ENCODE peak calls at places on chromosome 17, in six cellular contexts. U, E, M, S, W and P are unnamed samples.
A peak's percentile ranks its signal among the peaks of the same experiment; 100 is the strongest.

GRCh38 chr17:1736348-1737281 is 6.1 kb upstream of the SERPINF2 start:
- DNase-seq in W (peak; percentile 49), S (peak; percentile 97), E (peak; percentile 52), U (peak; percentile 88), M (peak; percentile 57), P (peak; percentile 86)

GRCh38 chr17:79619196-79619595 is 8.3 kb upstream of the RBFOX3 start:
- DNase-seq in M (no peak), S (peak; percentile 18), E (no peak), U (no peak), W (no peak), P (no peak)

GRCh38 chr17:39739020-39739884 is 1.5 kb downstream of the GRB7 start:
- DNase-seq in U (peak; percentile 94), W (no peak), M (no peak), S (peak; percentile 93), E (peak; percentile 91), P (peak; percentile 63)

GRCh38 chr17:79947351-79948031 is 88.2 kb downstream of the TBC1D16 start:
- DNase-seq in S (no peak), W (no peak), U (no peak), E (no peak), M (no peak), P (no peak)

GRCh38 chr17:79160980-79161621 is 86.5 kb downstream of the ENGASE start:
- DNase-seq in M (peak; percentile 22), E (no peak), S (no peak), U (no peak), W (no peak), P (no peak)

GRCh38 chr17:63480826-63481487 is 4.1 kb downstream of the ACE start:
- DNase-seq in S (no peak), W (no peak), M (no peak), U (no peak), E (no peak), P (peak; percentile 43)

GRCh38 chr17:76273923-76274558 is 8.9 kb downstream of the UBALD2 start:
- DNase-seq in W (no peak), S (peak; percentile 43), U (no peak), M (no peak), E (no peak), P (no peak)

GRCh38 chr17:3222505-3222904 is 15.0 kb downstream of the OR1A1 start:
- DNase-seq in U (no peak), E (no peak), M (no peak), S (no peak), W (no peak), P (no peak)

GRCh38 chr17:49687878-49688491 is 10.1 kb upstream of the SPOP start:
- DNase-seq in M (no peak), E (no peak), W (no peak), S (no peak), U (no peak), P (no peak)

GRCh38 chr17:50508573-50509460 is 578 bp downstream of the MYCBPAP start:
- DNase-seq in W (no peak), M (no peak), E (no peak), S (no peak), U (no peak), P (no peak)

GRCh38 chr17:79870540-79870939 is 31.3 kb upstream of the CBX4 start:
- DNase-seq in W (no peak), U (peak; percentile 1), E (no peak), M (no peak), S (no peak), P (peak; percentile 20)

GRCh38 chr17:37824534-37825485 is 80.0 kb upstream of the HNF1B start:
- DNase-seq in U (peak; percentile 67), S (peak; percentile 49), M (no peak), E (no peak), W (no peak), P (no peak)

GRCh38 chr17:45895304-45895968 is 1.1 kb downstream of the MAPT start:
- DNase-seq in E (no peak), U (peak; percentile 28), M (peak; percentile 26), W (no peak), S (no peak), P (peak; percentile 57)

GRCh38 chr17:3655766-3656165 is 12.6 kb downstream of the TAX1BP3 start:
- DNase-seq in W (no peak), E (no peak), S (no peak), M (no peak), U (no peak), P (peak; percentile 46)

GRCh38 chr17:55402374-55402773 is 19.3 kb downstream of the MMD start:
- DNase-seq in W (no peak), M (no peak), U (no peak), S (no peak), E (no peak), P (no peak)

GRCh38 chr17:33416131-33416530 is 123.0 kb upstream of the ASIC2 start:
- DNase-seq in M (no peak), U (no peak), W (no peak), S (no peak), E (no peak), P (no peak)

GRCh38 chr17:1561420-1562177 is 993 bp downstream of the PITPNA start:
- DNase-seq in U (peak; percentile 73), S (no peak), W (no peak), E (no peak), M (peak; percentile 58), P (peak; percentile 62)

GRCh38 chr17:41615454-41615853 is 2.9 kb upstream of the KRT16 start:
- DNase-seq in E (no peak), U (peak; percentile 57), M (no peak), S (no peak), W (no peak), P (no peak)

GRCh38 chr17:80803451-80804428 is 187.9 kb upstream of the CHMP6 start:
- DNase-seq in E (no peak), W (no peak), M (peak; percentile 16), U (no peak), S (peak; percentile 40), P (no peak)

GRCh38 chr17:80346498-80347275 is 68.3 kb upstream of the ENDOV start:
- DNase-seq in E (no peak), U (no peak), W (no peak), M (no peak), S (no peak), P (no peak)

GRCh38 chr17:6554871-6555330 is 1.5 kb downstream of the PITPNM3 start:
- DNase-seq in S (no peak), U (no peak), M (no peak), E (peak; percentile 74), W (no peak), P (no peak)

GRCh38 chr17:32127156-32127897 is 15.0 kb upstream of the RHOT1 start:
- DNase-seq in M (peak; percentile 82), W (peak; percentile 77), S (peak; percentile 88), U (peak; percentile 87), E (peak; percentile 89), P (peak; percentile 94)
- H3K27ac ChIP-seq in M (peak overlapping the region; percentile 89), W (peak overlapping the region; percentile 94), S (peak overlapping the region; percentile 88), U (peak overlapping the region; percentile 81), E (peak overlapping the region; percentile 87), P (peak overlapping the region; percentile 78)

GRCh38 chr17:15263206-15263579 is 1.9 kb downstream of the PMP22 start:
- DNase-seq in E (peak; percentile 77), W (peak; percentile 90), U (peak; percentile 77), S (no peak), M (no peak), P (peak; percentile 95)

GRCh38 chr17:15266325-15266950 is 1.3 kb upstream of the PMP22 start:
- DNase-seq in U (no peak), W (no peak), S (no peak), M (no peak), E (no peak), P (no peak)

GRCh38 chr17:15264542-15264941 is 584 bp downstream of the PMP22 start:
- DNase-seq in U (no peak), S (peak; percentile 54), M (no peak), W (no peak), E (peak; percentile 83), P (peak; percentile 70)

GRCh38 chr17:15263680-15264079 is 1.4 kb downstream of the PMP22 start:
- DNase-seq in S (no peak), U (no peak), E (no peak), M (no peak), W (no peak), P (no peak)

DNA sequence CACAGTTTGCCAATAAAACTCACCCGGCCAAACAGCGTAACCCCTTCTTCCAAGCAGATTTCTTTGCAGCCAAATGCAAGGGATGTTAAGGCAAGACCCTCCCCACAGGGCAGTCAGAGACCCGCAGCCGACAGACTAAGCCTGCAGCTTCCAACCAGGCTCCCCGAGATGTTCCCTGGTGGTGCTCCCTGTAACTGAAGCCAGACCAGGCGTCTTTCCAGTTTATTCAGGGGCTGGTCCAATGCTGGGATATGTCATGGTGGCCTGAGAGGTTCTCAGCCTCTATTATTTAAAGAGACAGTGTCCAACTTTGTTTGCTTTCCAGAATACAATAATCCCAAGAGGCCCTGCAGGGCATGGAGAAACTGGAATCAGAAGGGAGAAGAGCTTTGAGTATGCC is at the start of gene PMP22:
- DNase-seq in U (no peak), E (peak; percentile 24), W (peak; percentile 68), M (no peak), S (no peak), P (peak; percentile 78)
- H3K4me3 ChIP-seq in U (no peak within 1 kb of the TSS), E (peak within 1 kb of the TSS; percentile 67), W (peak within 1 kb of the TSS; percentile 76), M (no peak within 1 kb of the TSS), S (no peak within 1 kb of the TSS), P (peak within 1 kb of the TSS; percentile 35)

GRCh38 chr17:59840329-59840907 is 52.3 kb downstream of the TUBD1 start:
- DNase-seq in E (no peak), S (no peak), U (no peak), M (no peak), W (no peak), P (no peak)

GRCh38 chr17:59839646-59840328 is 53.0 kb downstream of the TUBD1 start:
- DNase-seq in U (peak; percentile 13), E (no peak), M (no peak), W (no peak), S (no peak), P (no peak)

GRCh38 chr17:59838196-59838911 is 54.4 kb downstream of the TUBD1 start:
- DNase-seq in S (no peak), U (peak; percentile 20), E (no peak), W (no peak), M (peak; percentile 53), P (no peak)

GRCh38 chr17:59842901-59843652 is 49.7 kb downstream of the TUBD1 start:
- DNase-seq in W (peak; percentile 28), E (peak; percentile 76), U (peak; percentile 77), M (peak; percentile 54), S (no peak), P (no peak)

DNA sequence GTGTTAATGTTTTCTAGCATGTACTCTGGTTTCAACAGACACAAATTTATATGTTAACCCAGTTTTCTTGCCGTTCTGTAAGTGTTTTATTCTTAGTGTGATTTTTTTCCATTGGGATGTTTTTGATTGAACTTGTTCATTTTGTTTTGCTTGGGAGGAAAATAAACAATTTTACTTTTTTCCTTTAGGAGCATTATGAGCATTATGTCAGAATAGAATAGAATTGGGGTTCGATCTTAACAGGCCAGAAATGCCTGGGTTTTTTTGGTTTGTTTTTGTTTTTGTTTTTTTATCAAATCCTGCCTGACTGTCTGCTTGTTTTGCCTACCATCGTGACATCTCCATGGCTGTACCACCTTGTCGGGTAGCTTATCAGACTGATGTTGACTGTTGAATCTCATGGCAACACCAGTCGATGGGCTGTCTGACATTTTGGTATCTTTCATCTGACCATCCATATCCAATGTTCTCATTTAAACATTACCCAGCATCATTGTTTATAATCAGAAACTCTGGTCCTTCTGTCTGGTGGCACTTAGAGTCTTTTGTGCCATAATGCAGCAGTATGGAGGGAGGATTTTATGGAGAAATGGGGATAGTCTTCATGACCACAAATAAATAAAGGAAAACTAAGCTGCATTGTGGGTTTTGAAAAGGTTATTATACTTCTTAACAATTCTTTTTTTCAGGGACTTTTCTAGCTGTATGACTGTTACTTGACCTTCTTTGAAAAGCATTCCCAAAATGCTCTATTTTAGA is 51.7 kb downstream of the TUBD1 start:
- DNase-seq in W (no peak), E (no peak), S (no peak), U (no peak), M (no peak), P (no peak)
- H3K27me3 ChIP-seq in W (no peaks in the 10 kb centered on the region), E (no peaks in the 10 kb centered on the region), S (no peaks in the 10 kb centered on the region), U (no peaks in the 10 kb centered on the region), M (no peaks in the 10 kb centered on the region), P (no peaks in the 10 kb centered on the region)

GRCh38 chr17:72968798-72969197 is 123.7 kb downstream of the SLC39A11 start:
- DNase-seq in M (no peak), W (no peak), U (no peak), S (peak; percentile 69), E (no peak), P (no peak)
- H3K27ac ChIP-seq in M (no peak overlapping the region), W (no peak overlapping the region), U (no peak overlapping the region), S (no peak overlapping the region), E (no peak overlapping the region), P (no peak overlapping the region)